ENCODE peak calls at places on chromosomes 11 and 22, in eight cellular contexts. B is EL; Z is activated CD4-positive, alpha-beta memory T cell treated with anti-CD3 and anti-CD28 coated beads, Interleukin-2, amount 10 ng/mL, durations not matched to agents 7 days and 5 days; C is ELR; H is ascending aorta; J is A549; F is T follicular helper cell; R is CD4-positive, CD25-positive, alpha-beta regulatory T cell. P is an unnamed sample.

GRCh38 chr11:12139144-12139881 is 28.9 kb downstream of the MICAL2 start:
- DNase-seq in B (peak), J (no peak), F (no peak), H (no peak), C (peak), Z (no peak), R (no peak), P (peak)

GRCh38 chr11:102653744-102654291 is 28.7 kb upstream of the MMP20 start:
- DNase-seq in F (no peak), B (peak), Z (no peak), R (no peak), J (no peak), H (no peak), C (peak), P (peak)

GRCh38 chr11:130217632-130218031 is 58.0 kb downstream of the ST14 start:
- DNase-seq in R (no peak), H (peak), Z (no peak), J (no peak), F (no peak), C (no peak), B (no peak), P (no peak)

GRCh38 chr11:65422104-65422632 is 430 bp upstream of the NEAT1 start:
- DNase-seq in Z (peak), R (peak), B (peak), H (peak), J (peak), C (peak), F (peak), P (peak)

GRCh38 chr11:57745206-57745605 is 3.9 kb downstream of the SELENOH start:
- DNase-seq in C (no peak), F (no peak), B (no peak), R (no peak), J (no peak), Z (no peak), H (no peak), P (no peak)

GRCh38 chr11:6719588-6719987 is 36.4 kb upstream of the MRPL17 start:
- DNase-seq in Z (no peak), R (no peak), F (no peak), C (no peak), H (no peak), J (no peak), B (no peak), P (no peak)

GRCh38 chr11:61295596-61295926 is 445 bp upstream of the VWCE start:
- DNase-seq in H (no peak), J (no peak), F (no peak), Z (no peak), C (no peak), B (no peak), R (no peak), P (peak)

GRCh38 chr11:60858236-60858635 is 2.5 kb upstream of the PTGDR2 start:
- DNase-seq in C (no peak), J (no peak), Z (no peak), F (no peak), B (no peak), R (no peak), H (no peak), P (no peak)

GRCh38 chr22:20524004-20524481 is 16.6 kb downstream of the MED15 start:
- DNase-seq in Z (no peak), C (no peak), F (no peak), B (no peak), R (peak), J (no peak), H (no peak), P (no peak)

GRCh38 chr11:65545853-65546216 is 12.3 kb downstream of the LTBP3 start:
- DNase-seq in R (no peak), C (no peak), B (no peak), Z (no peak), F (no peak), H (no peak), J (no peak), P (no peak)

GRCh38 chr11:112828433-112828832 is 132.8 kb upstream of the NCAM1 start:
- DNase-seq in R (no peak), B (no peak), J (no peak), H (no peak), C (no peak), F (no peak), Z (no peak), P (no peak)

GRCh38 chr11:640021-640706 is 3.1 kb downstream of the DRD4 start:
- DNase-seq in B (no peak), R (no peak), F (no peak), H (no peak), C (no peak), Z (no peak), J (no peak), P (no peak)

GRCh38 chr11:6825333-6825744 is 20.1 kb upstream of the OR10A5 start:
- DNase-seq in C (no peak), B (no peak), J (no peak), H (no peak), F (no peak), R (no peak), Z (no peak), P (no peak)

GRCh38 chr11:124886978-124887666 is 10.5 kb downstream of the ROBO4 start:
- DNase-seq in Z (no peak), J (no peak), C (no peak), H (peak), B (no peak), F (no peak), R (no peak), P (no peak)

GRCh38 chr11:46222485-46223251 is 54.8 kb upstream of the CREB3L1 start:
- DNase-seq in J (no peak), F (no peak), R (no peak), H (no peak), B (no peak), Z (no peak), C (peak), P (peak)

GRCh38 chr11:43358308-43358669 is 431 bp upstream of the TTC17 start:
- DNase-seq in H (no peak), Z (no peak), J (no peak), B (no peak), C (peak), F (no peak), R (no peak), P (peak)

GRCh38 chr11:118227865-118228785 is 3.3 kb upstream of the JAML start:
- DNase-seq in F (no peak), H (no peak), B (no peak), R (peak), J (no peak), C (no peak), Z (peak), P (no peak)

GRCh38 chr11:1882265-1883238 is 9.1 kb downstream of the PRR33 start:
- DNase-seq in R (peak), H (peak), F (peak), J (peak), B (peak), C (peak), Z (peak), P (peak)

GRCh38 chr11:132576706-132577105 is 955.6 kb downstream of the OPCML start:
- DNase-seq in J (peak), R (no peak), C (peak), Z (no peak), F (no peak), B (peak), H (no peak), P (peak)

GRCh38 chr11:65262381-65262680 is 569 bp downstream of the POLA2 start:
- DNase-seq in J (no peak), C (no peak), Z (no peak), B (no peak), R (no peak), H (peak), F (peak), P (peak)

GRCh38 chr11:7688238-7688826 is 15.0 kb upstream of the CYB5R2 start:
- DNase-seq in F (no peak), J (peak), R (peak), C (peak), B (peak), Z (no peak), H (no peak), P (peak)

GRCh38 chr11:84886344-84886743 is 740.8 kb downstream of the DLG2 start:
- DNase-seq in F (no peak), Z (no peak), C (peak), H (no peak), R (no peak), B (peak), J (no peak), P (peak)

GRCh38 chr11:82790723-82791487 is 57.2 kb upstream of the FAM181B start:
- DNase-seq in R (no peak), Z (no peak), J (no peak), C (no peak), H (no peak), B (no peak), F (no peak), P (no peak)

GRCh38 chr11:73157141-73158010 is 15.3 kb upstream of the FCHSD2 start:
- DNase-seq in J (no peak), Z (no peak), C (peak), R (no peak), F (no peak), B (peak), H (peak), P (peak)

GRCh38 chr22:26852176-26852575 is 194.8 kb downstream of the MIAT start:
- DNase-seq in C (no peak), H (no peak), Z (peak), F (no peak), B (no peak), J (no peak), R (no peak), P (no peak)

GRCh38 chr11:85977751-85978160 is 91.1 kb downstream of the PICALM start:
- DNase-seq in H (no peak), Z (no peak), R (no peak), J (no peak), B (no peak), F (no peak), C (no peak), P (peak)

GRCh38 chr11:55655096-55655495 is 6.9 kb upstream of the OR4C6 start:
- DNase-seq in R (no peak), B (no peak), H (no peak), C (no peak), Z (no peak), F (no peak), J (no peak), P (no peak)

GRCh38 chr11:126636911-126637799 is 281.7 kb downstream of the ST3GAL4 start:
- DNase-seq in J (peak), H (no peak), R (no peak), B (peak), Z (no peak), C (peak), F (no peak), P (peak)

GRCh38 chr11:114169321-114169749 is 109.8 kb downstream of the ZBTB16 start:
- DNase-seq in R (no peak), B (peak), Z (no peak), H (no peak), F (no peak), C (no peak), J (no peak), P (peak)

GRCh38 chr11:70073881-70074371 is 4.2 kb upstream of the ANO1 start:
- DNase-seq in B (peak), F (no peak), Z (no peak), J (no peak), R (no peak), H (peak), C (peak), P (peak)

GRCh38 chr11:104973616-104974015 is 5.2 kb upstream of the CASP4 start:
- DNase-seq in H (no peak), Z (no peak), J (no peak), C (no peak), R (no peak), F (no peak), B (no peak), P (no peak)

GRCh38 chr22:48093981-48094380 is 1331.5 kb downstream of the TBC1D22A start:
- DNase-seq in B (no peak), J (no peak), C (no peak), F (no peak), Z (no peak), R (no peak), H (peak), P (no peak)

GRCh38 chr22:45878051-45878764 is 98.8 kb downstream of the WNT7B start:
- DNase-seq in F (no peak), H (peak), C (no peak), R (no peak), J (no peak), B (no peak), Z (no peak), P (no peak)

GRCh38 chr11:114348200-114349191 is 51.8 kb downstream of the C11orf71 start:
- DNase-seq in Z (peak), C (peak), H (no peak), R (peak), B (peak), J (peak), F (no peak), P (peak)

GRCh38 chr11:46856605-46857339 is 10.7 kb upstream of the CKAP5 start:
- DNase-seq in B (no peak), H (no peak), Z (no peak), C (no peak), F (no peak), R (no peak), J (no peak), P (no peak)

GRCh38 chr11:123212406-123212805 is 17.4 kb upstream of the CLMP start:
- DNase-seq in F (no peak), Z (no peak), C (no peak), J (no peak), R (no peak), H (no peak), B (peak), P (peak)

GRCh38 chr11:71342951-71343827 is 90.8 kb upstream of the SHANK2 start:
- DNase-seq in H (no peak), J (peak), C (peak), B (peak), Z (no peak), R (no peak), F (no peak), P (peak)

GRCh38 chr22:37117092-37117491 is 7.6 kb upstream of the TMPRSS6 start:
- DNase-seq in C (no peak), Z (no peak), J (no peak), F (no peak), B (no peak), R (no peak), H (no peak), P (no peak)

GRCh38 chr11:124194696-124195418 is 11.7 kb downstream of the OR10D3 start:
- DNase-seq in J (peak), H (peak), R (peak), B (peak), C (peak), Z (peak), F (peak), P (peak)

P was measured in GM23248.